ENCODE peak calls at places on chromosomes 5 and 9, in seven cellular contexts. One of them, this sample, is unnamed.

GRCh38 chr9:76390656-76391055 is 3.6 kb downstream of the RFK start:
- DNase-seq in mesendoderm: no peak
- DNase-seq in H9: no peak
- DNase-seq in H1: no peak
- DNase-seq in IMR-90: no peak
- DNase-seq in neuronal stem cell: no peak
- DNase-seq in mesenchymal stem cell: no peak
- DNase-seq in this sample: no peak

GRCh38 chr5:81856948-81857928 is 106.3 kb upstream of the SSBP2 start:
- DNase-seq in mesendoderm: peak
- DNase-seq in H9: peak
- DNase-seq in H1: no peak
- DNase-seq in IMR-90: no peak
- DNase-seq in neuronal stem cell: no peak
- DNase-seq in mesenchymal stem cell: no peak
- DNase-seq in this sample: no peak

GRCh38 chr9:129887210-129888084 is 52.2 kb downstream of the USP20 start:
- DNase-seq in mesendoderm: no peak
- DNase-seq in H9: no peak
- DNase-seq in H1: no peak
- DNase-seq in IMR-90: peak
- DNase-seq in neuronal stem cell: no peak
- DNase-seq in mesenchymal stem cell: peak
- DNase-seq in this sample: peak

GRCh38 chr5:37886207-37886905 is 46.5 kb upstream of the GDNF start:
- DNase-seq in mesendoderm: no peak
- DNase-seq in H9: no peak
- DNase-seq in H1: no peak
- DNase-seq in IMR-90: no peak
- DNase-seq in neuronal stem cell: peak
- DNase-seq in mesenchymal stem cell: no peak
- DNase-seq in this sample: no peak

GRCh38 chr9:98037362-98037761 is 19.2 kb upstream of the NANS start:
- DNase-seq in mesendoderm: no peak
- DNase-seq in H9: no peak
- DNase-seq in H1: no peak
- DNase-seq in IMR-90: peak
- DNase-seq in neuronal stem cell: no peak
- DNase-seq in mesenchymal stem cell: no peak
- DNase-seq in this sample: no peak

GRCh38 chr5:93191016-93191415 is 390.0 kb downstream of the NR2F1-AS1 start:
- DNase-seq in mesendoderm: peak
- DNase-seq in H9: no peak
- DNase-seq in H1: no peak
- DNase-seq in IMR-90: no peak
- DNase-seq in neuronal stem cell: peak
- DNase-seq in mesenchymal stem cell: no peak
- DNase-seq in this sample: no peak

GRCh38 chr5:143328589-143329220 is 74.8 kb downstream of the NR3C1 start:
- DNase-seq in mesendoderm: no peak
- DNase-seq in H9: no peak
- DNase-seq in H1: no peak
- DNase-seq in IMR-90: no peak
- DNase-seq in neuronal stem cell: no peak
- DNase-seq in mesenchymal stem cell: no peak
- DNase-seq in this sample: no peak

GRCh38 chr5:139155333-139155732 is 42.8 kb downstream of the SIL1 start:
- DNase-seq in mesendoderm: no peak
- DNase-seq in H9: no peak
- DNase-seq in H1: no peak
- DNase-seq in IMR-90: no peak
- DNase-seq in neuronal stem cell: no peak
- DNase-seq in mesenchymal stem cell: no peak
- DNase-seq in this sample: no peak

GRCh38 chr5:142753114-142753764 is 16.9 kb upstream of the ARHGAP26 start:
- DNase-seq in mesendoderm: no peak
- DNase-seq in H9: no peak
- DNase-seq in H1: no peak
- DNase-seq in IMR-90: no peak
- DNase-seq in neuronal stem cell: no peak
- DNase-seq in mesenchymal stem cell: no peak
- DNase-seq in this sample: peak

GRCh38 chr9:86041331-86041741 is 58.0 kb downstream of the GOLM1 start:
- DNase-seq in mesendoderm: no peak
- DNase-seq in H9: no peak
- DNase-seq in H1: no peak
- DNase-seq in IMR-90: peak
- DNase-seq in neuronal stem cell: no peak
- DNase-seq in mesenchymal stem cell: peak
- DNase-seq in this sample: no peak

GRCh38 chr9:110021891-110022290 is 186.1 kb downstream of the C9orf152 start:
- DNase-seq in mesendoderm: no peak
- DNase-seq in H9: no peak
- DNase-seq in H1: no peak
- DNase-seq in IMR-90: no peak
- DNase-seq in neuronal stem cell: no peak
- DNase-seq in mesenchymal stem cell: no peak
- DNase-seq in this sample: no peak

GRCh38 chr5:133032852-133033742 is 6.7 kb upstream of the ZCCHC10 start:
- DNase-seq in mesendoderm: peak
- DNase-seq in H9: no peak
- DNase-seq in H1: no peak
- DNase-seq in IMR-90: no peak
- DNase-seq in neuronal stem cell: no peak
- DNase-seq in mesenchymal stem cell: no peak
- DNase-seq in this sample: no peak

GRCh38 chr5:149785341-149785740 is 55.2 kb downstream of the PPARGC1B start:
- DNase-seq in mesendoderm: no peak
- DNase-seq in H9: no peak
- DNase-seq in H1: no peak
- DNase-seq in IMR-90: no peak
- DNase-seq in neuronal stem cell: no peak
- DNase-seq in mesenchymal stem cell: no peak
- DNase-seq in this sample: no peak

GRCh38 chr9:137550958-137551655 is 572 bp upstream of the MRPL41 start:
- DNase-seq in mesendoderm: peak
- DNase-seq in H9: peak
- DNase-seq in H1: peak
- DNase-seq in IMR-90: peak
- DNase-seq in neuronal stem cell: peak
- DNase-seq in mesenchymal stem cell: peak
- DNase-seq in this sample: peak

GRCh38 chr5:78569441-78569840 is 79.1 kb downstream of the LHFPL2 start:
- DNase-seq in mesendoderm: no peak
- DNase-seq in H9: no peak
- DNase-seq in H1: no peak
- DNase-seq in IMR-90: peak
- DNase-seq in neuronal stem cell: peak
- DNase-seq in mesenchymal stem cell: peak
- DNase-seq in this sample: no peak

GRCh38 chr5:95296291-95296690 is 11.4 kb upstream of the MCTP1 start:
- DNase-seq in mesendoderm: peak
- DNase-seq in H9: no peak
- DNase-seq in H1: no peak
- DNase-seq in IMR-90: no peak
- DNase-seq in neuronal stem cell: no peak
- DNase-seq in mesenchymal stem cell: no peak
- DNase-seq in this sample: no peak

GRCh38 chr5:32331217-32331926 is 18.6 kb upstream of the MTMR12 start:
- DNase-seq in mesendoderm: no peak
- DNase-seq in H9: no peak
- DNase-seq in H1: no peak
- DNase-seq in IMR-90: no peak
- DNase-seq in neuronal stem cell: no peak
- DNase-seq in mesenchymal stem cell: no peak
- DNase-seq in this sample: no peak

GRCh38 chr9:134830926-134831720 is 49.5 kb upstream of the FCN2 start:
- DNase-seq in mesendoderm: no peak
- DNase-seq in H9: no peak
- DNase-seq in H1: no peak
- DNase-seq in IMR-90: no peak
- DNase-seq in neuronal stem cell: no peak
- DNase-seq in mesenchymal stem cell: no peak
- DNase-seq in this sample: no peak
- H3K23ac ChIP-seq in mesendoderm: no peak
- H3K23ac ChIP-seq in H9: no peak
- H3K23ac ChIP-seq in H1: no peak
- H3K23ac ChIP-seq in IMR-90: no peak
- H3K23ac ChIP-seq in neuronal stem cell: no peak
- H3K23ac ChIP-seq in mesenchymal stem cell: no peak
- H3K23ac ChIP-seq in this sample: no peak

GRCh38 chr5:9658726-9659125 is 28.6 kb upstream of the TAS2R1 start:
- DNase-seq in mesendoderm: no peak
- DNase-seq in H9: no peak
- DNase-seq in H1: no peak
- DNase-seq in IMR-90: peak
- DNase-seq in neuronal stem cell: no peak
- DNase-seq in mesenchymal stem cell: no peak
- DNase-seq in this sample: peak

GRCh38 chr5:9661316-9662015 is 31.3 kb upstream of the TAS2R1 start:
- DNase-seq in mesendoderm: peak
- DNase-seq in H9: no peak
- DNase-seq in H1: no peak
- DNase-seq in IMR-90: peak
- DNase-seq in neuronal stem cell: no peak
- DNase-seq in mesenchymal stem cell: peak
- DNase-seq in this sample: peak

GRCh38 chr5:9655641-9656040 is 25.5 kb upstream of the TAS2R1 start:
- DNase-seq in mesendoderm: no peak
- DNase-seq in H9: no peak
- DNase-seq in H1: no peak
- DNase-seq in IMR-90: peak
- DNase-seq in neuronal stem cell: no peak
- DNase-seq in mesenchymal stem cell: peak
- DNase-seq in this sample: no peak

GRCh38 chr5:9654886-9655285 is 24.7 kb upstream of the TAS2R1 start:
- DNase-seq in mesendoderm: peak
- DNase-seq in H9: no peak
- DNase-seq in H1: no peak
- DNase-seq in IMR-90: peak
- DNase-seq in neuronal stem cell: no peak
- DNase-seq in mesenchymal stem cell: peak
- DNase-seq in this sample: peak

DNA sequence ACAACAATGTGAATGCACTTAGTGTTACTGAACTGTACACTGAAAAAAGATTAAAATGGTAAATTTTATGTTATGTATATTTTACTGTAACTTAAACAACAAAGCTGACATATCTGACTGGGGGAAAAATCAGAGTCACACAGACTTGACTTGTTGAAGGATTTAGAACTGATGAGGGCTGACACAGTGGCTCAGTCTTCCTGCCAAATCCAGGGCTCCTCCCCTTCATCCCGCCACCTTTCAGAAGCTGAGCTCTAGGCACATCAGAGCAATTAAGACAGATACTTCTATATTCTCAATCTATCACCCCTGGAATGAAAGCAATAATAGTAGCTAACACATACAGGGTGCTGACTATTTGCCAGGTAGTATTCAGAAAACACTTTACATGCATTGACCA is 27.7 kb upstream of the TAS2R1 start:
- DNase-seq in mesendoderm: no peak
- DNase-seq in H9: no peak
- DNase-seq in H1: no peak
- DNase-seq in IMR-90: no peak
- DNase-seq in neuronal stem cell: no peak
- DNase-seq in mesenchymal stem cell: no peak
- DNase-seq in this sample: no peak
- H3K4ac ChIP-seq in mesendoderm: no peak
- H3K4ac ChIP-seq in H9: no peak
- H3K4ac ChIP-seq in H1: no peak
- H3K4ac ChIP-seq in IMR-90: no peak
- H3K4ac ChIP-seq in neuronal stem cell: no peak
- H3K4ac ChIP-seq in mesenchymal stem cell: no peak
- H3K4ac ChIP-seq in this sample: no peak

GRCh38 chr5:180472269-180472668 is 21.9 kb upstream of the CNOT6 start:
- DNase-seq in mesendoderm: no peak
- DNase-seq in H9: no peak
- DNase-seq in H1: no peak
- DNase-seq in IMR-90: no peak
- DNase-seq in neuronal stem cell: no peak
- DNase-seq in mesenchymal stem cell: no peak
- DNase-seq in this sample: no peak

GRCh38 chr5:180470966-180471582 is 23.1 kb upstream of the CNOT6 start:
- DNase-seq in mesendoderm: peak
- DNase-seq in H9: peak
- DNase-seq in H1: no peak
- DNase-seq in IMR-90: peak
- DNase-seq in neuronal stem cell: peak
- DNase-seq in mesenchymal stem cell: peak
- DNase-seq in this sample: peak

GRCh38 chr5:180471866-180472265 is 22.3 kb upstream of the CNOT6 start:
- DNase-seq in mesendoderm: no peak
- DNase-seq in H9: no peak
- DNase-seq in H1: no peak
- DNase-seq in IMR-90: no peak
- DNase-seq in neuronal stem cell: no peak
- DNase-seq in mesenchymal stem cell: no peak
- DNase-seq in this sample: no peak

GRCh38 chr5:180470361-180470760 is 23.8 kb upstream of the CNOT6 start:
- DNase-seq in mesendoderm: no peak
- DNase-seq in H9: no peak
- DNase-seq in H1: no peak
- DNase-seq in IMR-90: no peak
- DNase-seq in neuronal stem cell: no peak
- DNase-seq in mesenchymal stem cell: no peak
- DNase-seq in this sample: no peak

DNA sequence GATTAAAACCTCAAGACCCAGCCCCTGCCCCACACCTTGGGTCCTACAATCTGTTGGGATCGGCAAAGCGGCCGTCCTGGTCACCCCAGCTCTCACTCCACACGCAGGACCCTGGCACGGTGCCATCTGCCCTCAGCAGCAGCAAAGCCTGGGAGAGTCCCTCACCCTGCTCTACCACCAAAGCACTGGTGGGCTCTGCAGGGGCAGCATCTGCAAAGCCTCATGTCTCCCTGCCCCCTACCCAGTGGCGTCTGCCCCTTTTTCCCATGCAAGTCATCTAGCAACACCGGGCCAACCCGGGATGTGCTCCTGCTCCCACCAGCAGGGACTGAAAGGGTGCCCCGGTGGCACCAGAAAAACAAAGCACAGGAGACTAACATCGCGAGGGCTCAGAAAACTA is 19.6 kb upstream of the CNOT6 start:
- DNase-seq in mesendoderm: no peak
- DNase-seq in H9: no peak
- DNase-seq in H1: no peak
- DNase-seq in IMR-90: no peak
- DNase-seq in neuronal stem cell: no peak
- DNase-seq in mesenchymal stem cell: no peak
- DNase-seq in this sample: no peak
- H3K23ac ChIP-seq in mesendoderm: no peak
- H3K23ac ChIP-seq in H9: no peak
- H3K23ac ChIP-seq in H1: no peak
- H3K23ac ChIP-seq in IMR-90: no peak
- H3K23ac ChIP-seq in neuronal stem cell: no peak
- H3K23ac ChIP-seq in mesenchymal stem cell: no peak
- H3K23ac ChIP-seq in this sample: no peak

DNA sequence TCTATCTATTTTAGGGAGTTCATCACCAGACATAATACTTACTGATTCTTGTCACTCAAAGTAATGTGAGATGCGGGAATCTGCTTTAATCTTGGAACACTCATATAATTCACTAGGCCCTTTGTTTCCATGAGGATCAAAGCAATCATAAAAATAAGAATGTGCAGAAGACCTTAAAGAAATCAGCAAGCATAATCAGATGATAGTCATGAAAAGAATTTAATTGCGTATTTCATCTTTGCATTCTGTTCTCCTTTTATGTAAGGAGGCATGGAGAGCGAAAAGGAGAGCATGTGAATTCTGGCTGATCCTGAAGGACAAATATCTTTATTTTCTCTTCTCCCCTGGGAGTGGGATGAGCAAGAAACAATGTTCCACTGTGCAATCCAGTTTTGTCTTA is 128.0 kb downstream of the RAB3C start:
- DNase-seq in mesendoderm: no peak
- DNase-seq in H9: no peak
- DNase-seq in H1: no peak
- DNase-seq in IMR-90: no peak
- DNase-seq in neuronal stem cell: no peak
- DNase-seq in mesenchymal stem cell: no peak
- DNase-seq in this sample: no peak
- H3K4ac ChIP-seq in mesendoderm: no peak
- H3K4ac ChIP-seq in H9: no peak
- H3K4ac ChIP-seq in H1: no peak
- H3K4ac ChIP-seq in IMR-90: no peak
- H3K4ac ChIP-seq in neuronal stem cell: no peak
- H3K4ac ChIP-seq in mesenchymal stem cell: no peak
- H3K4ac ChIP-seq in this sample: no peak